ENCODE peak calls at places on chromosome 22, in five cellular contexts. M is stomach, T is HCT116, Q is heart left ventricle, L is breast epithelium. U is an unnamed sample. For H3K4me1, the result is how much of the 10 kb centered on the place peaks cover.

GRCh38 chr22:46937939-46938338 is 175.5 kb downstream of the TBC1D22A start:
- DNase-seq in T (no peak), M (no peak), L (no peak), Q (no peak), U (no peak)

GRCh38 chr22:27603111-27603822 is 198.3 kb downstream of the MN1 start:
- DNase-seq in M (no peak), L (no peak), T (no peak), Q (no peak), U (no peak)

GRCh38 chr22:49748514-49748913 is 79.2 kb downstream of the BRD1 start:
- DNase-seq in T (no peak), L (no peak), M (no peak), Q (no peak), U (no peak)

GRCh38 chr22:37082251-37082650 is 27.3 kb downstream of the TMPRSS6 start:
- DNase-seq in T (no peak), Q (no peak), M (no peak), L (no peak), U (no peak)

GRCh38 chr22:20009582-20010306 is 6.9 kb downstream of the ARVCF start:
- DNase-seq in T (no peak), L (no peak), Q (no peak), M (no peak), U (no peak)

GRCh38 chr22:44497218-44497903 is 672 bp downstream of the RTL6 start:
- DNase-seq in T (no peak), M (no peak), L (no peak), Q (no peak), U (peak)

GRCh38 chr22:31619611-31620300 is 42.3 kb downstream of the PISD start:
- DNase-seq in M (no peak), Q (no peak), L (no peak), T (no peak), U (no peak)

GRCh38 chr22:32585737-32586136 is 111.1 kb downstream of the FBXO7 start:
- DNase-seq in T (no peak), M (no peak), Q (no peak), L (no peak), U (no peak)

GRCh38 chr22:23249506-23250423 is 69.5 kb downstream of the BCR start:
- DNase-seq in Q (no peak), L (no peak), T (no peak), M (no peak), U (no peak)

GRCh38 chr22:38223289-38223960 is 21.6 kb downstream of the MAFF start:
- DNase-seq in T (no peak), Q (no peak), L (no peak), M (no peak), U (no peak)

GRCh38 chr22:30573594-30574094 is 821 bp downstream of the GAL3ST1 start:
- DNase-seq in L (no peak), M (peak), Q (no peak), T (no peak), U (no peak)

GRCh38 chr22:31836010-31836409 is 82.2 kb downstream of the DEPDC5 start:
- DNase-seq in T (no peak), Q (no peak), L (no peak), M (no peak), U (no peak)

GRCh38 chr22:37068859-37069258 is 17.3 kb downstream of the KCTD17 start:
- DNase-seq in L (no peak), Q (no peak), M (no peak), T (no peak), U (no peak)

GRCh38 chr22:24128631-24129601 is 52.4 kb upstream of the SUSD2 start:
- DNase-seq in M (no peak), T (no peak), L (no peak), Q (no peak), U (no peak)

GRCh38 chr22:45441158-45441557 is 27.7 kb downstream of the RIBC2 start:
- DNase-seq in L (no peak), T (peak), M (peak), Q (peak), U (peak)

GRCh38 chr22:47175761-47176359 is 413.4 kb downstream of the TBC1D22A start:
- DNase-seq in T (no peak), Q (peak), M (no peak), L (peak), U (no peak)

GRCh38 chr22:24996420-24996952 is 44.0 kb downstream of the KIAA1671 start:
- DNase-seq in M (no peak), T (peak), L (peak), Q (no peak), U (no peak)

GRCh38 chr22:46587492-46588278 is 32.5 kb upstream of the GRAMD4 start:
- DNase-seq in Q (peak), T (no peak), M (no peak), L (no peak), U (no peak)

GRCh38 chr22:29277927-29278326 is 9.9 kb downstream of the EWSR1 start:
- DNase-seq in L (no peak), M (no peak), Q (no peak), T (no peak), U (no peak)
- H3K4me1 ChIP-seq in L (under half), M (under half), Q (under half), T (under half), U (under half)

DNA sequence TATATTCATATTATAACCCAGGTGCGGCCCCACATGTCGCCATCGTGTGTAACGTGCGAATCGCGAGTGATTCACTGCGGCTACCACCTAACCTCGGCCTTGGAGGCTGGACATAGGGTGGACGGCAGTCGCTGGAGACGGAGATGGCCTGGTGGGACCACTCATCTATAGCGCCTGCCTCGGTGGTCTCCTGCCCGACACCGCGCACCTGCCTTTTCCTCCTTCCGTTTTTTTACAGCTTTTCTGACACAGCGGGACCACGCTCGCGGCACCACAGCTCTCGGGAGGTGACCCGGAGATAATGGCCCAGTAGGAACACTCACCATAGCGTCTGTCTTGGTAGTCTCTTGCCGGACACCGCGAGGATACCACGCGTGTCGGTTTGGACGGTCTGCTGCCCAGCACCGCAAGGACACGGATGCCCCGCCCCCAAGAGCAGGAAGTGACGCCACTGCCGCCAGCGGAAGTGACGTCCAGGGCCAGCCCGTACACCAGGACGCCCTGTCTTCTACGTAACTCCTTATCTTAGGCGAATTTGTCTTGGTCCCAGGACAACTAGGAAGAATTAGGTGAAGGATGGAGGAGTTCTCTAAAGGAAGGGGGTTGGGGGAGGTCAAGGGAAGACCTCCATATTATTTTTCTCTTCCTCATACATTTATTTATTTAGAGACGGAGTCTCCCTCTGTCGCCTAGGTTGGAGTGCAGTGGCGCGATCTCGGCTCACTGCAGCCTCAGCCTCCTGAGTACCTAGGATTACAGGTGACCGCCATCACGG is 6.4 kb downstream of the SNU13 start:
- DNase-seq in Q (peak), L (peak), M (peak), T (peak), U (peak)
- TF ChIP-seq POLR2A in Q (peak), L (peak), M (peak), T (peak), U (peak)

GRCh38 chr22:40597541-40598453 is 38.7 kb downstream of the MRTFA start:
- DNase-seq in T (no peak), Q (no peak), L (no peak), M (peak), U (no peak)
- H3K27ac ChIP-seq in T (no peak), Q (no peak), L (peak), M (peak), U (no peak)

DNA sequence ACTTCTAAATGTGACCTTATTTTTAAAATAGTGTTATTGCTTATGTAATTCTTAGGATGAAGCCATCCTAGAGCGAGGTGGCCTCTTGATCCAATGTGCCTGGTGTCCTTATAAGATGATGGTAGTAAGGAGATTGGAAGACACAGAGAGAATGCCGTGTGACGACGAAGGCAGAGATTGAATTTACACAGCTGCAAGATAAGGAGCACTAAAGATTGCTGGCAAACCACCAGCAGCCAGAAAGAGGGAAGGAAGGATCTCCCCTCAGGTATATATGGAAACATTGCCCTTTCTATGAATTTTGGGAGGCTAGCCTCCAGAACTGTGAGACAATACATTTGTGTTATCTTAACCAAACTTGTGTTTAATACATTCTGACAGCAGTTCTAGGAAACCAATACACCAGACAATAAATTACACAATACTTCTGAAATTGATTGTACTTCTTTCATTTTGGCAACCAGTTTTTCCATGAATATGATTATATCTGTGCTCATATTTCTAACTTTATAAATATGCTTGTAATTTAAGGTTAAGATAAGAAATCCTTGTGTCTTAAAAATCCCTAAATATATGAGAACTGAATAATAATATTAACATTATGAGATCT is 86.3 kb upstream of the VPREB1 start:
- DNase-seq in L (no peak), T (no peak), M (no peak), Q (no peak), U (no peak)
- H3K4me1 ChIP-seq in L (under half), T (under half), M (under half), Q (under half), U (under half)

DNA sequence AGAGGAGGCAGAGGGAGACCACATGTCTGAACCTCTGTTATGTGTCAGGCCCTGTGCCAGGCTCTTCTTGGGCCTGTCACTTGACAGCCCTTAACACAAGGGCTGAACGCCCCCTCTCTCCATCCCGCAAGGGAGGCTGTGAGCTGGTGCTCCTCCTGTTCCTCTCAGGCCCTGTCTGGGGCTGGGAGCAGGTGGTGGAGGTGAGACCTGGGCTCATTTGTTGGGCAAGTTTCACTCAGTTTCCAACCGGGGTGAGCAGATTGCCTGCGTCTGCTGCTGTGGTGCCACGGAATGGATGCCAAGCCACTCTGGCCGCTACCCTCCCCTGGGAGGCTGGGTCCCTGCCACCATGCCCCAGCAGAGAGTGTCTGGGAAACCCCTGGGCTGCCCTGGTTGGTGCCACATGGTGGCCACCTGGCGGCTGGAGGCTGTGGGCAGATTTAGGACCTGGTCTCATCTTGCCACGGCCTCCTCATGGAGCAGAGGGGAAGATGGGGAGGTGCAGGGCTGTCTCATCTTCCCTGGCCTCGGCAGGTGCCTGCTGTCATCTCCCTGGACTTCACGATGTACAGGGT is 65.4 kb downstream of the MPPED1 start:
- DNase-seq in M (no peak), Q (no peak), L (no peak), T (no peak), U (no peak)
- TF ChIP-seq POLR2A in M (no peak), Q (no peak), L (no peak), T (no peak), U (no peak)

GRCh38 chr22:28769394-28770085 is 3.0 kb upstream of the CCDC117 start:
- DNase-seq in M (no peak), L (no peak), Q (no peak), T (no peak), U (no peak)

GRCh38 chr22:28774378-28774777 is 1.9 kb downstream of the CCDC117 start:
- DNase-seq in Q (no peak), L (no peak), M (no peak), T (no peak), U (no peak)

GRCh38 chr22:28771195-28771791 is 1.2 kb upstream of the CCDC117 start:
- DNase-seq in L (no peak), T (no peak), Q (no peak), M (peak), U (no peak)

GRCh38 chr22:28772633-28773460 is at the start of gene CCDC117:
- DNase-seq in M (peak), L (peak), Q (peak), T (peak), U (peak)

DNA sequence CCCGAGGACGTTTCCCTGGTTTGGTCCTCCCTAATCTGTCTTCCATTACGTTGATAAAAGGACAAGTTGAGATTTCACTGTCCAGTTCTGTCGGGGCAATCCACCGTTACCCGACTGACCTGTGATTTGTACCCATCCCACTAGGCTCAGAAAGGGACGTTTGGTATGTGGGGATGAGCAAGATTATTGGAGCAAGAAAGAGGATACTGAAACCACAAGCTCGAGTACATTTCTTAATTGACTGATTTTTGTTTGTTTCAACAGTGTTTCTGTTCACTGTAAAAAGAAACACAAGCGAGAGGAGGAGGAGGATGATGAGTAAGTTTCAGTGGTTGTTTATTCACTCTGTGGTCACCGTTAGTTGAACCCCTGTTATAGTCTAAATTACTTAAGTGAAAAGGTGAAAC is 969 bp downstream of the CCDC117 start:
- DNase-seq in M (no peak), L (no peak), T (no peak), Q (no peak), U (no peak)
- H3K27ac ChIP-seq in M (peak), L (peak), T (peak), Q (no peak), U (peak)

U was measured in ovary.